ENCODE peak calls at places on chromosomes 3 and 15, in six cellular contexts. One of them, this sample, is unnamed.

GRCh38 chr3:156811092-156811862 is 14.9 kb upstream of the LEKR1 start:
- DNase-seq in astrocyte: peak; percentile 89
- DNase-seq in ovary: no peak
- DNase-seq in tibial nerve: no peak
- DNase-seq in astrocyte of the spinal cord: peak; percentile 64
- DNase-seq in lung: no peak
- DNase-seq in this sample: no peak

GRCh38 chr3:72993391-72993790 is 3.2 kb upstream of the PPP4R2 start:
- DNase-seq in astrocyte: no peak
- DNase-seq in ovary: no peak
- DNase-seq in tibial nerve: no peak
- DNase-seq in astrocyte of the spinal cord: no peak
- DNase-seq in lung: no peak
- DNase-seq in this sample: no peak

GRCh38 chr3:49476563-49476962 is 6.5 kb downstream of the DAG1 start:
- DNase-seq in astrocyte: no peak
- DNase-seq in ovary: no peak
- DNase-seq in tibial nerve: no peak
- DNase-seq in astrocyte of the spinal cord: peak; percentile 22
- DNase-seq in lung: no peak
- DNase-seq in this sample: no peak

GRCh38 chr15:65095747-65096104 is 19.2 kb downstream of the KBTBD13 start:
- DNase-seq in astrocyte: no peak
- DNase-seq in ovary: no peak
- DNase-seq in tibial nerve: no peak
- DNase-seq in astrocyte of the spinal cord: no peak
- DNase-seq in lung: no peak
- DNase-seq in this sample: no peak

GRCh38 chr15:66931768-66932633 is 133.4 kb upstream of the SMAD3 start:
- DNase-seq in astrocyte: peak; percentile 46
- DNase-seq in ovary: no peak
- DNase-seq in tibial nerve: no peak
- DNase-seq in astrocyte of the spinal cord: peak; percentile 59
- DNase-seq in lung: no peak
- DNase-seq in this sample: no peak

GRCh38 chr3:171339606-171340005 is 120.6 kb downstream of the TNIK start:
- DNase-seq in astrocyte: no peak
- DNase-seq in ovary: no peak
- DNase-seq in tibial nerve: no peak
- DNase-seq in astrocyte of the spinal cord: no peak
- DNase-seq in lung: peak; percentile 75
- DNase-seq in this sample: no peak

GRCh38 chr3:128485283-128486156 is 7.5 kb downstream of the GATA2 start:
- DNase-seq in astrocyte: no peak
- DNase-seq in ovary: no peak
- DNase-seq in tibial nerve: no peak
- DNase-seq in astrocyte of the spinal cord: no peak
- DNase-seq in lung: no peak
- DNase-seq in this sample: no peak

GRCh38 chr3:135503429-135504083 is 462.0 kb upstream of the PPP2R3A start:
- DNase-seq in astrocyte: peak; percentile 39
- DNase-seq in ovary: no peak
- DNase-seq in tibial nerve: peak; percentile 68
- DNase-seq in astrocyte of the spinal cord: peak; percentile 59
- DNase-seq in lung: peak; percentile 63
- DNase-seq in this sample: peak; percentile 12

GRCh38 chr15:34109775-34110663 is 8.1 kb downstream of the PGBD4 start:
- DNase-seq in astrocyte: peak; percentile 6
- DNase-seq in ovary: no peak
- DNase-seq in tibial nerve: no peak
- DNase-seq in astrocyte of the spinal cord: peak; percentile 50
- DNase-seq in lung: no peak
- DNase-seq in this sample: peak; percentile 4

GRCh38 chr15:27058939-27059338 is 88.0 kb downstream of the GABRG3 start:
- DNase-seq in astrocyte: no peak
- DNase-seq in ovary: no peak
- DNase-seq in tibial nerve: no peak
- DNase-seq in astrocyte of the spinal cord: no peak
- DNase-seq in lung: no peak
- DNase-seq in this sample: no peak

GRCh38 chr3:49378249-49378899 is 20.2 kb upstream of the GPX1 start:
- DNase-seq in astrocyte: peak; percentile 91
- DNase-seq in ovary: peak; percentile 29
- DNase-seq in tibial nerve: peak; percentile 40
- DNase-seq in astrocyte of the spinal cord: peak; percentile 77
- DNase-seq in lung: peak; percentile 76
- DNase-seq in this sample: no peak

GRCh38 chr3:65751123-65751700 is 287.5 kb downstream of the MAGI1 start:
- DNase-seq in astrocyte: no peak
- DNase-seq in ovary: peak; percentile 17
- DNase-seq in tibial nerve: peak; percentile 17
- DNase-seq in astrocyte of the spinal cord: peak; percentile 33
- DNase-seq in lung: no peak
- DNase-seq in this sample: no peak

GRCh38 chr3:175741951-175742350 is 882.8 kb downstream of the NAALADL2 start:
- DNase-seq in astrocyte: peak; percentile 48
- DNase-seq in ovary: no peak
- DNase-seq in tibial nerve: no peak
- DNase-seq in astrocyte of the spinal cord: no peak
- DNase-seq in lung: no peak
- DNase-seq in this sample: no peak

GRCh38 chr15:51366071-51366470 is 24.6 kb downstream of the GLDN start:
- DNase-seq in astrocyte: no peak
- DNase-seq in ovary: no peak
- DNase-seq in tibial nerve: no peak
- DNase-seq in astrocyte of the spinal cord: no peak
- DNase-seq in lung: no peak
- DNase-seq in this sample: no peak

GRCh38 chr15:38147246-38147645 is 105.4 kb upstream of the SPRED1 start:
- DNase-seq in astrocyte: no peak
- DNase-seq in ovary: no peak
- DNase-seq in tibial nerve: no peak
- DNase-seq in astrocyte of the spinal cord: no peak
- DNase-seq in lung: no peak
- DNase-seq in this sample: no peak

GRCh38 chr3:123803521-123803920 is 80.6 kb downstream of the MYLK start:
- DNase-seq in astrocyte: no peak
- DNase-seq in ovary: no peak
- DNase-seq in tibial nerve: no peak
- DNase-seq in astrocyte of the spinal cord: no peak
- DNase-seq in lung: no peak
- DNase-seq in this sample: no peak

GRCh38 chr15:22880981-22881738 is 42.7 kb downstream of the NIPA2 start:
- DNase-seq in astrocyte: no peak
- DNase-seq in ovary: no peak
- DNase-seq in tibial nerve: no peak
- DNase-seq in astrocyte of the spinal cord: no peak
- DNase-seq in lung: no peak
- DNase-seq in this sample: no peak

GRCh38 chr15:50137330-50137761 is 18.3 kb upstream of the ATP8B4 start:
- DNase-seq in astrocyte: peak; percentile 99
- DNase-seq in ovary: no peak
- DNase-seq in tibial nerve: no peak
- DNase-seq in astrocyte of the spinal cord: peak; percentile 93
- DNase-seq in lung: no peak
- DNase-seq in this sample: no peak

GRCh38 chr3:45105855-45106655 is 40.1 kb downstream of the CDCP1 start:
- DNase-seq in astrocyte: peak; percentile 94
- DNase-seq in ovary: no peak
- DNase-seq in tibial nerve: no peak
- DNase-seq in astrocyte of the spinal cord: peak; percentile 95
- DNase-seq in lung: no peak
- DNase-seq in this sample: peak; percentile 79

GRCh38 chr15:63601727-63602185 is 4.6 kb downstream of the FBXL22 start:
- DNase-seq in astrocyte: no peak
- DNase-seq in ovary: no peak
- DNase-seq in tibial nerve: no peak
- DNase-seq in astrocyte of the spinal cord: no peak
- DNase-seq in lung: no peak
- DNase-seq in this sample: no peak

GRCh38 chr15:63600646-63601025 is 3.4 kb downstream of the FBXL22 start:
- DNase-seq in astrocyte: peak; percentile 91
- DNase-seq in ovary: peak; percentile 78
- DNase-seq in tibial nerve: peak; percentile 59
- DNase-seq in astrocyte of the spinal cord: peak; percentile 92
- DNase-seq in lung: peak; percentile 86
- DNase-seq in this sample: no peak

GRCh38 chr15:63602595-63602994 is 5.4 kb downstream of the FBXL22 start:
- DNase-seq in astrocyte: no peak
- DNase-seq in ovary: no peak
- DNase-seq in tibial nerve: no peak
- DNase-seq in astrocyte of the spinal cord: no peak
- DNase-seq in lung: no peak
- DNase-seq in this sample: no peak

GRCh38 chr15:63600001-63600645 is 2.9 kb downstream of the FBXL22 start:
- DNase-seq in astrocyte: no peak
- DNase-seq in ovary: peak; percentile 41
- DNase-seq in tibial nerve: no peak
- DNase-seq in astrocyte of the spinal cord: no peak
- DNase-seq in lung: no peak
- DNase-seq in this sample: no peak

GRCh38 chr15:63601026-63601726 is 4.0 kb downstream of the FBXL22 start:
- DNase-seq in astrocyte: peak; percentile 41
- DNase-seq in ovary: no peak
- DNase-seq in tibial nerve: no peak
- DNase-seq in astrocyte of the spinal cord: peak; percentile 54
- DNase-seq in lung: no peak
- DNase-seq in this sample: no peak
- TF ChIP-seq CTCF in astrocyte: no peak
- TF ChIP-seq CTCF in ovary: no peak
- TF ChIP-seq CTCF in tibial nerve: no peak
- TF ChIP-seq CTCF in astrocyte of the spinal cord: no peak
- TF ChIP-seq CTCF in lung: no peak
- TF ChIP-seq CTCF in this sample: no peak

GRCh38 chr3:11903447-11903846 is 56.8 kb upstream of the TAMM41 start:
- DNase-seq in astrocyte: no peak
- DNase-seq in ovary: no peak
- DNase-seq in tibial nerve: no peak
- DNase-seq in astrocyte of the spinal cord: no peak
- DNase-seq in lung: no peak
- DNase-seq in this sample: no peak
- H3K4me3 ChIP-seq in astrocyte: no peak overlapping the region
- H3K4me3 ChIP-seq in ovary: no peak overlapping the region
- H3K4me3 ChIP-seq in tibial nerve: no peak overlapping the region
- H3K4me3 ChIP-seq in astrocyte of the spinal cord: no peak overlapping the region
- H3K4me3 ChIP-seq in lung: no peak overlapping the region
- H3K4me3 ChIP-seq in this sample: no peak overlapping the region

GRCh38 chr15:71170163-71170562 is 54.9 kb downstream of the THSD4 start:
- DNase-seq in astrocyte: no peak
- DNase-seq in ovary: no peak
- DNase-seq in tibial nerve: no peak
- DNase-seq in astrocyte of the spinal cord: no peak
- DNase-seq in lung: no peak
- DNase-seq in this sample: no peak

GRCh38 chr15:71167445-71168162 is 52.3 kb downstream of the THSD4 start:
- DNase-seq in astrocyte: no peak
- DNase-seq in ovary: no peak
- DNase-seq in tibial nerve: no peak
- DNase-seq in astrocyte of the spinal cord: no peak
- DNase-seq in lung: no peak
- DNase-seq in this sample: no peak

GRCh38 chr15:71168163-71168832 is 53.0 kb downstream of the THSD4 start:
- DNase-seq in astrocyte: no peak
- DNase-seq in ovary: no peak
- DNase-seq in tibial nerve: no peak
- DNase-seq in astrocyte of the spinal cord: no peak
- DNase-seq in lung: no peak
- DNase-seq in this sample: no peak

DNA sequence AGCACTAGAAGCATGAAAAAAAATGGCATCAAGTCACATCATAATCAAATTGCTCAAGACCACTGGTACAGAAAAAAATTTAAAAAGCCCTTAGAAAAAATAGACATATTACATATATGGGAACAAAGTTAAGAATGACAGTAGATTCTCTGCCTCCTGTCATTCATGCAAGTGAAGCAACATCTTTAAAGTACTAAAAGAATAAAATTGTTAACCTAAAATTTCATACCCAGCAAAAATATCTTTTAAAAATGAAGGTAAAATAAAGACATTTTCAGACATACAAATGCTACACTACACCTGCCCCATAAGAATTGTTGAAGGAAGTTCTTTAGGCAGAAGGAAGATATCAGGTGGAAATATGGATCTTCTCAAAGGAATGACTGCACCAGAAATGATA is 55.9 kb downstream of the THSD4 start:
- DNase-seq in astrocyte: no peak
- DNase-seq in ovary: no peak
- DNase-seq in tibial nerve: no peak
- DNase-seq in astrocyte of the spinal cord: no peak
- DNase-seq in lung: no peak
- DNase-seq in this sample: no peak
- TF ChIP-seq CTCF in astrocyte: no peak
- TF ChIP-seq CTCF in ovary: no peak
- TF ChIP-seq CTCF in tibial nerve: no peak
- TF ChIP-seq CTCF in astrocyte of the spinal cord: no peak
- TF ChIP-seq CTCF in lung: no peak
- TF ChIP-seq CTCF in this sample: no peak

DNA sequence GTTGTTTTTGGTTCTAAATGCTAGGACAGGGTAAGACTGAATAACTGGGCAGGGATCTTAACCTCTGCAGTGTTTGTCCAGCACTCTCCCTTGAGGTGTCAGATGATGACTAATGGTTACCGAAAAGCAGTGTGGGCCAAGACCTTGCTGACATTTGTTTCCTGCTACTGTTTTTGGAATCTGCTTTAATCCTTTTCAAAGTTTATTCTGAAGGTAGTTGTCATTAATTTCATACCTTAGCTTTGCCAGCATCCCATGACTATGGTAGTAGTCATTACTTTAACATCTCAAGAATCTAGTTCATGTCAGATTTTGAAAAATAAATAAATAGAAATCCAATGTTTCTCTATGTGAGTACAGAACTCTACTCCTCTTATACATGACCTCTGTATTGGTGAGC is 117.0 kb downstream of the P3H2 start:
- DNase-seq in astrocyte: peak; percentile 95
- DNase-seq in ovary: no peak
- DNase-seq in tibial nerve: no peak
- DNase-seq in astrocyte of the spinal cord: peak; percentile 76
- DNase-seq in lung: peak; percentile 34
- DNase-seq in this sample: peak; percentile 69
- H3K4me3 ChIP-seq in astrocyte: no peak overlapping the region
- H3K4me3 ChIP-seq in ovary: no peak overlapping the region
- H3K4me3 ChIP-seq in tibial nerve: no peak overlapping the region
- H3K4me3 ChIP-seq in astrocyte of the spinal cord: no peak overlapping the region
- H3K4me3 ChIP-seq in lung: no peak overlapping the region
- H3K4me3 ChIP-seq in this sample: no peak overlapping the region

This sample was measured in epithelial cell of proximal tubule.